ENCODE peak calls at places on chromosomes 2 and 18, in four cellular contexts. L, G, P and C are unnamed samples.

GRCh38 chr2:103798291-103798690 is 1036.5 kb downstream of the TMEM182 start:
- DNase-seq in P (no peak), G (no peak), L (no peak), C (no peak)

GRCh38 chr2:241686322-241686648 is 330 bp downstream of the DTYMK start:
- DNase-seq in P (no peak), G (no peak), L (no peak), C (no peak)

GRCh38 chr2:174333502-174334277 is 1.1 kb upstream of the SP9 start:
- DNase-seq in L (no peak), P (no peak), G (no peak), C (no peak)

GRCh38 chr2:72949045-72949444 is 31.7 kb downstream of the EMX1 start:
- DNase-seq in G (no peak), L (no peak), P (no peak), C (no peak)

GRCh38 chr2:234754126-234754525 is 197.7 kb upstream of the SH3BP4 start:
- DNase-seq in P (no peak), L (no peak), G (no peak), C (no peak)

GRCh38 chr2:217970206-217970605 is 32.6 kb downstream of the TNS1 start:
- DNase-seq in G (no peak), L (no peak), P (no peak), C (no peak)

GRCh38 chr18:54720590-54720989 is 107.7 kb upstream of the RAB27B start:
- DNase-seq in P (no peak), L (no peak), G (no peak), C (no peak)

GRCh38 chr2:23668756-23669304 is 258.1 kb downstream of the ATAD2B start:
- DNase-seq in P (peak; percentile 59), L (no peak), G (no peak), C (no peak)

GRCh38 chr2:64730551-64731305 is 77.0 kb upstream of the SERTAD2 start:
- DNase-seq in L (peak; percentile 94), G (peak; percentile 69), P (peak; percentile 64), C (no peak)

GRCh38 chr2:55309441-55309840 is 40.4 kb upstream of the MTIF2 start:
- DNase-seq in P (no peak), G (no peak), L (no peak), C (no peak)

GRCh38 chr18:58264846-58265245 is 220.8 kb downstream of the NEDD4L start:
- DNase-seq in G (no peak), L (no peak), P (no peak), C (no peak)

GRCh38 chr2:200051621-200051945 is 96.2 kb downstream of the MAIP1 start:
- DNase-seq in L (no peak), P (no peak), G (no peak), C (no peak)

GRCh38 chr2:8819194-8819593 is 18.2 kb downstream of the KIDINS220 start:
- DNase-seq in P (no peak), L (no peak), G (no peak), C (no peak)

GRCh38 chr2:102708847-102709559 is 52.8 kb upstream of the TMEM182 start:
- DNase-seq in P (no peak), L (peak; percentile 80), G (no peak), C (no peak)

GRCh38 chr2:5942204-5942603 is 250.0 kb downstream of the SOX11 start:
- DNase-seq in L (no peak), P (no peak), G (no peak), C (no peak)

GRCh38 chr2:176643711-176644110 is 374.5 kb downstream of the MTX2 start:
- DNase-seq in G (no peak), P (peak; percentile 62), L (peak; percentile 26), C (no peak)

GRCh38 chr2:74777161-74777900 is 56.6 kb upstream of the HK2 start:
- DNase-seq in P (no peak), G (peak; percentile 41), L (no peak), C (no peak)

GRCh38 chr2:121309801-121310200 is 24.8 kb upstream of the TFCP2L1 start:
- DNase-seq in L (no peak), P (peak; percentile 36), G (no peak), C (no peak)

GRCh38 chr2:38315707-38316333 is 61.3 kb downstream of the ATL2 start:
- DNase-seq in G (peak; percentile 11), L (peak; percentile 68), P (peak; percentile 67), C (peak; percentile 31)

GRCh38 chr2:24731040-24731439 is 62.2 kb downstream of the PTRHD1 start:
- DNase-seq in P (no peak), L (no peak), G (no peak), C (no peak)

GRCh38 chr2:98935111-98935770 is 784 bp downstream of the CRACDL start:
- DNase-seq in G (no peak), L (no peak), P (no peak), C (no peak)

GRCh38 chr2:133667085-133667484 is 98.8 kb upstream of the NCKAP5 start:
- DNase-seq in L (no peak), P (no peak), G (no peak), C (no peak)

GRCh38 chr18:23835076-23835475 is 145.8 kb downstream of the LAMA3 start:
- DNase-seq in P (no peak), G (no peak), L (no peak), C (no peak)

GRCh38 chr18:67281746-67282145 is 234.8 kb downstream of the DSEL start:
- DNase-seq in P (no peak), L (no peak), G (no peak), C (no peak)

GRCh38 chr18:25177631-25178030 is 174.3 kb downstream of the ZNF521 start:
- DNase-seq in G (no peak), P (no peak), L (no peak), C (no peak)

GRCh38 chr2:1750935-1751767 is 6.8 kb upstream of the PXDN start:
- DNase-seq in G (no peak), L (peak; percentile 28), P (peak; percentile 91), C (peak; percentile 42)

GRCh38 chr2:164917296-164917903 is 37.9 kb downstream of the SLC38A11 start:
- DNase-seq in G (no peak), P (peak; percentile 15), L (peak; percentile 74), C (no peak)

GRCh38 chr2:177332041-177332991 is 60.3 kb upstream of the AGPS start:
- DNase-seq in L (peak; percentile 74), P (peak; percentile 46), G (peak; percentile 45), C (peak; percentile 84)

GRCh38 chr2:238015705-238016104 is 45.1 kb upstream of the SCLY start:
- DNase-seq in P (peak; percentile 36), L (no peak), G (no peak), C (no peak)

GRCh38 chr18:48186084-48186798 is 222.9 kb downstream of the ZBTB7C start:
- DNase-seq in L (no peak), G (no peak), P (peak; percentile 67), C (no peak)

GRCh38 chr2:144681389-144681788 is 161.5 kb upstream of the ZEB2 start:
- DNase-seq in L (no peak), G (no peak), P (no peak), C (no peak)

DNA sequence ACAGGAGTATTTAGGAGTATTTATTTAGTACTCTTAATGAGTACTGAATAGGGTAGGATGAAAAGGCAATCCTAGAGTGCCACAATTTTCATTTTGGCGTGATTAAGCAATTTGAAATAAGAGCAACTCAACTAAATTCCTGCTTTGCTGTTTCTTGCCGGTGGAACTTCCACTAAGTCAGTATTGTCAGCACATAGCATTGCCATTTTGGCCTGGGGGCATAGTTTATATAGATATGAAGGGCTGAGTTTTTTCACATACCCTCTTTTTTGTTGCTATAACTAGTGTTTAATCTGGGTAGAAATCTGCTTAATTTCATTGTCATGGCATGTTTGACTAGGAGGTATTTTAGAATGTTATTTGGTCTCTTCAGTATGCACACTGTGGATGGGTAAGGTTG is 1.9 kb downstream of the GTF2A1L start:
- DNase-seq in L (no peak), P (no peak), G (no peak), C (no peak)
- TF ChIP-seq NFIC in L (no peak), P (no peak), G (no peak), C (no peak)

GRCh38 chr2:118387509-118387908 is 299.2 kb downstream of the INSIG2 start:
- DNase-seq in P (no peak), G (no peak), L (no peak), C (no peak)
- TF ChIP-seq NFIC in P (no peak), G (no peak), L (no peak), C (no peak)

GRCh38 chr2:128633501-128633900 is 314.8 kb upstream of the HS6ST1 start:
- DNase-seq in L (no peak), P (no peak), G (no peak), C (no peak)
- TF ChIP-seq NFIC in L (no peak), P (no peak), G (no peak), C (no peak)

GRCh38 chr2:19801367-19802087 is 100.3 kb downstream of the TTC32 start:
- DNase-seq in G (no peak), P (peak; percentile 39), L (no peak), C (no peak)
- TF ChIP-seq NFIC in G (no peak), P (peak; percentile 99), L (no peak), C (no peak)